ENCODE peak calls at places on chromosome 4, in five cellular contexts. Y, F, W, Q and D are unnamed samples.
A peak's percentile ranks its signal among the peaks of the same experiment; 100 is the strongest.

GRCh38 chr4:119682080-119682479 is 53.5 kb upstream of the PDE5A start:
- DNase-seq in Y (no peak), F (no peak), W (no peak), Q (no peak), D (no peak)

GRCh38 chr4:153402366-153402765 is 57.9 kb downstream of the MND1 start:
- DNase-seq in Y (no peak), F (no peak), W (no peak), Q (no peak), D (no peak)

GRCh38 chr4:57053508-57053907 is 56.7 kb downstream of the IGFBP7 start:
- DNase-seq in Y (no peak), F (peak; percentile 62), W (no peak), Q (no peak), D (peak; percentile 60)

GRCh38 chr4:140099993-140100392 is 54.0 kb downstream of the MAML3 start:
- DNase-seq in Y (peak; percentile 79), F (peak; percentile 46), W (no peak), Q (no peak), D (no peak)

GRCh38 chr4:150348079-150348478 is 233.9 kb upstream of the MAB21L2 start:
- DNase-seq in Y (no peak), F (peak; percentile 65), W (no peak), Q (no peak), D (peak; percentile 53)

GRCh38 chr4:56782019-56782418 is 39.5 kb downstream of the SPINK2 start:
- DNase-seq in Y (no peak), F (no peak), W (no peak), Q (no peak), D (no peak)

GRCh38 chr4:122588453-122589238 is 32.2 kb downstream of the IL21 start:
- DNase-seq in Y (no peak), F (no peak), W (no peak), Q (no peak), D (no peak)

GRCh38 chr4:142817442-142817841 is 28.7 kb downstream of the INPP4B start:
- DNase-seq in Y (peak; percentile 79), F (peak; percentile 94), W (no peak), Q (no peak), D (peak; percentile 76)

GRCh38 chr4:181488926-181489325 is 754.3 kb upstream of the TENM3 start:
- DNase-seq in Y (no peak), F (no peak), W (no peak), Q (no peak), D (no peak)

GRCh38 chr4:5424901-5425300 is 283.5 kb downstream of the EVC2 start:
- DNase-seq in Y (no peak), F (no peak), W (no peak), Q (no peak), D (no peak)

GRCh38 chr4:112327950-112328349 is 30.8 kb downstream of the ALPK1 start:
- DNase-seq in Y (no peak), F (peak; percentile 36), W (no peak), Q (no peak), D (peak; percentile 39)

GRCh38 chr4:40848251-40848650 is 98.5 kb downstream of the NSUN7 start:
- DNase-seq in Y (no peak), F (no peak), W (no peak), Q (no peak), D (no peak)

GRCh38 chr4:155903453-155903852 is at the start of gene TDO2:
- DNase-seq in Y (no peak), F (peak; percentile 54), W (no peak), Q (no peak), D (no peak)

GRCh38 chr4:89305712-89306437 is 1.7 kb downstream of the GPRIN3 start:
- DNase-seq in Y (no peak), F (no peak), W (no peak), Q (no peak), D (peak; percentile 47)

GRCh38 chr4:81609844-81610243 is 138.1 kb upstream of the RASGEF1B start:
- DNase-seq in Y (no peak), F (no peak), W (no peak), Q (no peak), D (no peak)

GRCh38 chr4:163484906-163485305 is 9.6 kb upstream of the TMA16 start:
- DNase-seq in Y (no peak), F (peak; percentile 27), W (no peak), Q (peak; percentile 67), D (peak; percentile 14)

GRCh38 chr4:143668930-143669553 is 31.4 kb downstream of the FREM3 start:
- DNase-seq in Y (no peak), F (no peak), W (no peak), Q (no peak), D (no peak)

GRCh38 chr4:40916218-40916555 is 166.4 kb downstream of the NSUN7 start:
- DNase-seq in Y (peak; percentile 74), F (peak; percentile 11), W (no peak), Q (no peak), D (no peak)

GRCh38 chr4:23890369-23891063 is 669 bp upstream of the PPARGC1A start:
- DNase-seq in Y (no peak), F (no peak), W (no peak), Q (no peak), D (no peak)

GRCh38 chr4:82434949-82435348 is 4.6 kb downstream of the ENOPH1 start:
- DNase-seq in Y (no peak), F (no peak), W (no peak), Q (no peak), D (no peak)

GRCh38 chr4:57544811-57545654 is 434.8 kb upstream of the IGFBP7 start:
- DNase-seq in Y (no peak), F (no peak), W (no peak), Q (no peak), D (no peak)

GRCh38 chr4:129561886-129562285 is 465.9 kb downstream of the C4orf33 start:
- DNase-seq in Y (no peak), F (peak; percentile 4), W (no peak), Q (no peak), D (no peak)

GRCh38 chr4:176011523-176011922 is 54.1 kb upstream of the WDR17 start:
- DNase-seq in Y (no peak), F (no peak), W (no peak), Q (no peak), D (no peak)

GRCh38 chr4:163991268-163991667 is 496.8 kb downstream of the TMA16 start:
- DNase-seq in Y (no peak), F (no peak), W (no peak), Q (no peak), D (no peak)

GRCh38 chr4:152266831-152267480 is 268.9 kb downstream of the FBXW7 start:
- DNase-seq in Y (no peak), F (no peak), W (no peak), Q (no peak), D (no peak)